ENCODE peak calls at places on chromosomes 1 and 21, in nine cellular contexts. Q is IMR-90, F is H9, U is A549, X is mammary epithelial cell, N is fibroblast of lung, V is HCT116, B is OCI-LY7, D is hepatocyte. O is an unnamed sample. For H3K9me3, the result is how much of the 10 kb centered on the place peaks cover.

GRCh38 chr1:199226163-199226562 is 587.3 kb downstream of the PTPRC start:
- DNase-seq in Q (peak), F (no peak), U (no peak), X (peak), N (peak), V (no peak), B (no peak), D (no peak), O (no peak)

GRCh38 chr21:46124083-46124925 is 26.4 kb downstream of the COL6A2 start:
- DNase-seq in Q (no peak), F (peak), U (no peak), X (no peak), N (no peak), V (no peak), B (no peak), D (no peak), O (no peak)

GRCh38 chr1:155970531-155971167 is 7.7 kb downstream of the ARHGEF2 start:
- DNase-seq in Q (peak), F (peak), U (no peak), X (no peak), N (peak), V (no peak), B (peak), D (no peak), O (no peak)

GRCh38 chr1:225464851-225465792 is 37.3 kb upstream of the LBR start:
- DNase-seq in Q (no peak), F (peak), U (no peak), X (peak), N (no peak), V (no peak), B (no peak), D (no peak), O (no peak)

GRCh38 chr1:22850281-22850680 is 122.4 kb downstream of the LACTBL1 start:
- DNase-seq in Q (no peak), F (no peak), U (no peak), X (no peak), N (no peak), V (no peak), B (no peak), D (no peak), O (no peak)

GRCh38 chr1:53592521-53592982 is 133.4 kb downstream of the DMRTB1 start:
- DNase-seq in Q (peak), F (peak), U (no peak), X (peak), N (peak), V (no peak), B (peak), D (peak), O (no peak)

GRCh38 chr1:182700351-182700709 is 15.9 kb upstream of the RGS8 start:
- DNase-seq in Q (no peak), F (no peak), U (no peak), X (no peak), N (peak), V (no peak), B (no peak), D (no peak), O (no peak)

GRCh38 chr1:16349847-16350406 is 2.4 kb downstream of the FBXO42 start:
- DNase-seq in Q (no peak), F (no peak), U (no peak), X (no peak), N (no peak), V (no peak), B (no peak), D (no peak), O (no peak)

GRCh38 chr1:98053471-98054366 is 132.9 kb upstream of the DPYD start:
- DNase-seq in Q (peak), F (peak), U (no peak), X (peak), N (peak), V (no peak), B (peak), D (peak), O (no peak)

GRCh38 chr1:1954831-1955441 is 35.9 kb upstream of the TMEM52 start:
- DNase-seq in Q (no peak), F (no peak), U (no peak), X (no peak), N (no peak), V (no peak), B (no peak), D (no peak), O (no peak)
- TF ChIP-seq CTCF in Q (no peak), F (peak), U (no peak), X (no peak), N (no peak), V (no peak), B (peak), D (no peak), O (peak)

DNA sequence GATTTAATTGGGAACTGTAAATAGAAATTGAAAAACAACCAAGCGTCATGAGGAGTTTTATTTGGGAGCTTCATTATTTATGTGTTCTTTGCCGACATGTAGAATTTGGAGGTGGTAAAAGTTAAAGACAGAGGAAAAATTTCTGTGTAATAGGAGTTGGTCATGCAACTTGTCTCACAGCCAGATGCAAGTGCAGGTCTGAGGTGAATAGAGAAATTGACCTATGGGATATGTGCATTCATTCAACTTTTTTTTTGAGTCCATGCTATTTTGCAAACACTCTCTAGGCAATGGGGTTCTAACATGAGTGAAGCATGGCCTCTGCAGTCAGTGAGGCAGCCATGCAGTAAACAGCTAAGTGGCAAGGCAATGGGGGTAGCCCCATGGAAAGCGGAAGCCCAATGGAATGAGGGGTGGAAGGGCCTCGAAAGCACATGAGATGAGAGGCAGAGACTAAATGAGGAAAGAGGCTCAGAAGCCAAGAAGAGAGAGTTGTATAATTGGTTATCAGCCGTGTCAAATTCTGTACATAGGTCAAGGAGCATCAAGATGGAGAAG is 56.4 kb upstream of the NRIP1 start:
- DNase-seq in Q (no peak), F (no peak), U (no peak), X (no peak), N (no peak), V (no peak), B (no peak), D (no peak), O (no peak)
- H3K4me2 ChIP-seq in Q (peak), F (no peak), U (peak), X (no peak), N (peak), V (no peak), B (no peak), D (peak), O (no peak)

DNA sequence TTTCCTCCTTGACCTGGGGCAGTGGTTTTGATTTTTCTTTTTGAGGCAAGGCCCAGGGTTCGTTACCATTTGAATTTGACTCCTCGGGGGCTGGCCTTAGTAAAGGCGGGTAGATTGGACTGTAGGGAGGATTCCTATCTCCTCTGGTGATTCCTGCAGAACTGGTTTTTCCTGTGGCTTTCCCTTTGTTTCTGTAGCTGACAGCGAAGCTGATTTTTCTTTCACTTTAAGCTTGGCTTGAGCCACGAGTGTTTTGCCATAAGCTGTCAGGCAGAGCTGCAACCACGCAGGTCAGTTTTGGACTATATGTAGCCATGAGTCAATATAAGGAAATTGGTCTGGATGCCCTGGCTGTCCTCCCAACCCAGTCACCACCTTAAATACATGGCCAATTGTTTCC is 28.7 kb upstream of the KCNJ15 start:
- DNase-seq in Q (no peak), F (peak), U (no peak), X (peak), N (no peak), V (no peak), B (no peak), D (no peak), O (no peak)
- H3K9me3 ChIP-seq in Q (under half), F (half or more), U (half or more), X (under half), N (under half), V (under half), B (under half), D (under half), O (half or more)

GRCh38 chr1:218694635-218695034 is 349.5 kb downstream of the TGFB2 start:
- DNase-seq in Q (no peak), F (no peak), U (no peak), X (no peak), N (no peak), V (no peak), B (no peak), D (no peak), O (no peak)
- TF ChIP-seq CTCF in Q (no peak), F (no peak), U (no peak), X (no peak), N (no peak), V (no peak), B (no peak), D (no peak), O (no peak)

GRCh38 chr21:34885125-34885524 is 164.0 kb downstream of the RUNX1 start:
- DNase-seq in Q (no peak), F (no peak), U (no peak), X (no peak), N (no peak), V (no peak), B (no peak), D (no peak), O (no peak)

GRCh38 chr21:34887729-34888568 is 161.2 kb downstream of the RUNX1 start:
- DNase-seq in Q (peak), F (peak), U (peak), X (peak), N (peak), V (no peak), B (peak), D (peak), O (peak)

GRCh38 chr21:34885636-34886553 is 163.2 kb downstream of the RUNX1 start:
- DNase-seq in Q (no peak), F (peak), U (no peak), X (no peak), N (no peak), V (no peak), B (no peak), D (peak), O (peak)

GRCh38 chr21:34888569-34889286 is 160.4 kb downstream of the RUNX1 start:
- DNase-seq in Q (peak), F (peak), U (peak), X (peak), N (peak), V (peak), B (peak), D (peak), O (peak)

GRCh38 chr21:34886554-34887385 is 162.3 kb downstream of the RUNX1 start:
- DNase-seq in Q (no peak), F (peak), U (no peak), X (no peak), N (no peak), V (no peak), B (no peak), D (peak), O (peak)
- H3K4me2 ChIP-seq in Q (peak), F (peak), U (peak), X (peak), N (peak), V (peak), B (peak), D (peak), O (peak)

DNA sequence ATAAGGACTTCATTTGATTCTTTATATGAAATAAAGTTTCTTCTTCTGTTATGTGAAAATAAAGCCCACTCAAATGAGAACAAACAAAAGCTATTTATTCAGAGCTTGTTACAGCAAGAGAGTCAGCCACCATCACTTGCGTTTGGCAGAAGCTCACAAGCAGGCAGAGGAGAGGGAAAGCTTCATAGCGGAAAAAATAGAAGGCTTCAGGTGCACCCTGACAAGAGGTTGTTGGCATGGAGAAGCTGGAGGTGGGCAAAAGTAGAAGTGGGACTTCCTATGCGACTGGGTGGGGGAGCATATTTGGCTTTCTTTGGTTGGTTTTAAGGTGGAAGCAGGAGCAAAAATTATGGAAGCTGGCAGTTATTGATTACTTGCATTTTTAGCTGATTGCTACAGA is 273.8 kb upstream of the CHRM3 start:
- DNase-seq in Q (no peak), F (no peak), U (no peak), X (no peak), N (no peak), V (no peak), B (no peak), D (peak), O (no peak)
- H3K9me3 ChIP-seq in Q (under half), F (under half), U (under half), X (under half), N (under half), V (under half), B (under half), D (under half), O (under half)

GRCh38 chr1:56451491-56451890 is 127.9 kb downstream of the PLPP3 start:
- DNase-seq in Q (no peak), F (no peak), U (no peak), X (no peak), N (no peak), V (no peak), B (no peak), D (peak), O (no peak)

GRCh38 chr1:56456426-56457101 is 122.8 kb downstream of the PLPP3 start:
- DNase-seq in Q (peak), F (no peak), U (peak), X (peak), N (peak), V (peak), B (no peak), D (peak), O (no peak)

GRCh38 chr1:56453016-56453721 is 126.2 kb downstream of the PLPP3 start:
- DNase-seq in Q (no peak), F (peak), U (no peak), X (no peak), N (no peak), V (no peak), B (no peak), D (peak), O (no peak)

GRCh38 chr1:56452027-56453011 is 127.0 kb downstream of the PLPP3 start:
- DNase-seq in Q (no peak), F (no peak), U (no peak), X (no peak), N (no peak), V (no peak), B (no peak), D (no peak), O (no peak)

GRCh38 chr1:56453722-56454078 is 125.7 kb downstream of the PLPP3 start:
- DNase-seq in Q (no peak), F (no peak), U (no peak), X (no peak), N (no peak), V (no peak), B (no peak), D (no peak), O (no peak)
- TF ChIP-seq CTCF in Q (no peak), F (peak), U (no peak), X (no peak), N (no peak), V (no peak), B (no peak), D (no peak), O (no peak)

O was measured in DND-41.